ENCODE peak calls at places on chromosomes 5 and 9, in eight cellular contexts. P is globus pallidus; H is endothelial cell; D is naive thymus-derived CD8-positive, alpha-beta T cell; Z is transverse colon; A is COR-L47; L is stimulated activated CD4-positive, alpha-beta T cell treated with anti-CD3 and anti-CD28 coated beads, Interleukin-1b, Interleukin-23, amount 100 ng/mL, for 1 hour; R is M059J. O is an unnamed sample.
A peak's percentile ranks its signal among the peaks of the same experiment; 100 is the strongest.

GRCh38 chr9:128920381-128921058 is at the start of gene PHYHD1:
- DNase-seq in A (no peak), H (no peak), D (no peak), P (peak; percentile 80), L (no peak), R (peak; percentile 75), Z (no peak), O (peak; percentile 47)

GRCh38 chr5:64929833-64930232 is 161.1 kb downstream of the CWC27 start:
- DNase-seq in H (no peak), P (no peak), Z (no peak), D (no peak), R (no peak), L (no peak), A (no peak), O (no peak)

GRCh38 chr9:119074017-119074416 is 295.2 kb downstream of the BRINP1 start:
- DNase-seq in Z (no peak), A (no peak), R (no peak), D (no peak), L (no peak), H (no peak), P (no peak), O (no peak)

GRCh38 chr9:84851935-84852585 is 182.5 kb downstream of the NTRK2 start:
- DNase-seq in H (no peak), L (no peak), D (no peak), R (peak; percentile 95), A (peak; percentile 89), Z (no peak), P (no peak), O (peak; percentile 8)

GRCh38 chr5:53476531-53477480 is 3.6 kb upstream of the FST start:
- DNase-seq in L (no peak), D (no peak), Z (no peak), A (no peak), R (no peak), P (peak; percentile 69), H (no peak), O (no peak)

GRCh38 chr9:111605041-111605559 is 5.7 kb upstream of the PTGR1 start:
- DNase-seq in A (no peak), R (no peak), P (no peak), D (no peak), L (no peak), Z (peak; percentile 25), H (no peak), O (no peak)

GRCh38 chr5:56552612-56553268 is 262.6 kb upstream of the MAP3K1 start:
- DNase-seq in R (no peak), Z (no peak), L (no peak), P (no peak), H (no peak), D (no peak), A (no peak), O (no peak)

GRCh38 chr5:38553001-38553521 is 3.4 kb downstream of the LIFR start:
- DNase-seq in L (no peak), H (no peak), R (no peak), Z (no peak), A (no peak), D (no peak), P (no peak), O (no peak)

GRCh38 chr5:133108481-133108921 is 56.7 kb downstream of the HSPA4 start:
- DNase-seq in P (no peak), H (no peak), R (no peak), Z (no peak), D (no peak), L (no peak), A (no peak), O (no peak)

GRCh38 chr5:81819556-81820314 is 68.8 kb upstream of the SSBP2 start:
- DNase-seq in L (no peak), H (no peak), Z (no peak), A (peak; percentile 10), P (no peak), R (peak; percentile 77), D (no peak), O (no peak)

GRCh38 chr9:127004946-127005769 is 90.6 kb downstream of the RALGPS1 start:
- DNase-seq in L (peak; percentile 15), D (peak; percentile 13), Z (no peak), A (no peak), R (peak; percentile 56), P (no peak), H (no peak), O (no peak)

GRCh38 chr5:16756692-16757091 is 139.9 kb upstream of the RETREG1 start:
- DNase-seq in L (no peak), A (no peak), D (no peak), P (no peak), Z (no peak), R (no peak), H (no peak), O (no peak)

GRCh38 chr5:123088031-123088805 is 823 bp upstream of the PRDM6 start:
- DNase-seq in H (peak; percentile 27), A (no peak), L (no peak), R (peak; percentile 18), D (no peak), P (no peak), Z (no peak), O (peak; percentile 75)

GRCh38 chr9:26263451-26263850 is 585.2 kb upstream of the TUSC1 start:
- DNase-seq in L (no peak), Z (no peak), A (no peak), H (no peak), R (peak; percentile 60), P (no peak), D (no peak), O (no peak)

GRCh38 chr9:133950206-133950915 is 41.8 kb downstream of the VAV2 start:
- DNase-seq in Z (no peak), L (no peak), A (no peak), R (no peak), H (no peak), P (no peak), D (no peak), O (no peak)

GRCh38 chr5:26388946-26389345 is 649.4 kb downstream of the CDH9 start:
- DNase-seq in H (no peak), L (no peak), R (peak; percentile 44), A (peak; percentile 43), D (no peak), Z (no peak), P (peak; percentile 64), O (no peak)

GRCh38 chr9:6794936-6795335 is 37.2 kb downstream of the KDM4C start:
- DNase-seq in Z (no peak), D (no peak), H (no peak), P (no peak), L (no peak), A (no peak), R (no peak), O (no peak)

GRCh38 chr9:23683021-23683431 is 143.0 kb downstream of the ELAVL2 start:
- DNase-seq in R (peak; percentile 88), Z (no peak), L (no peak), P (no peak), H (no peak), A (peak; percentile 39), D (no peak), O (no peak)

GRCh38 chr5:84218546-84218945 is 166.1 kb downstream of the EDIL3 start:
- DNase-seq in P (no peak), L (no peak), H (no peak), Z (no peak), A (no peak), D (no peak), R (peak; percentile 90), O (no peak)

GRCh38 chr5:150565868-150566267 is 57.9 kb downstream of the NDST1 start:
- DNase-seq in L (no peak), P (no peak), H (no peak), D (no peak), R (no peak), Z (no peak), A (no peak), O (no peak)

GRCh38 chr5:1012316-1012841 is 3.8 kb downstream of the NKD2 start:
- DNase-seq in P (no peak), Z (no peak), A (no peak), R (no peak), H (no peak), D (no peak), L (no peak), O (no peak)

GRCh38 chr5:175809531-175810121 is 61.8 kb upstream of the CPLX2 start:
- DNase-seq in L (no peak), A (no peak), Z (no peak), P (no peak), R (peak; percentile 92), H (no peak), D (no peak), O (peak; percentile 70)

GRCh38 chr9:101026824-101027223 is 1.7 kb upstream of the PLPPR1 start:
- DNase-seq in R (no peak), H (no peak), Z (no peak), D (no peak), P (peak; percentile 26), A (peak; percentile 87), L (no peak), O (no peak)

GRCh38 chr9:98357921-98358535 is 102.6 kb upstream of the TBC1D2 start:
- DNase-seq in A (no peak), H (no peak), L (no peak), R (peak; percentile 45), Z (no peak), P (no peak), D (no peak), O (no peak)

GRCh38 chr9:68610016-68610415 is 69.3 kb upstream of the TMEM252 start:
- DNase-seq in Z (no peak), L (no peak), D (no peak), A (no peak), R (no peak), H (no peak), P (no peak), O (no peak)

GRCh38 chr9:28056006-28056405 is 482.7 kb upstream of the C9orf72 start:
- DNase-seq in H (no peak), A (no peak), Z (no peak), P (no peak), R (no peak), L (no peak), D (no peak), O (no peak)

GRCh38 chr9:89961616-89962341 is 357.0 kb downstream of the GADD45G start:
- DNase-seq in A (no peak), P (no peak), D (no peak), H (no peak), L (no peak), Z (no peak), R (peak; percentile 27), O (no peak)

GRCh38 chr5:73447234-73448071 is 1.1 kb downstream of the FOXD1 start:
- DNase-seq in H (peak; percentile 52), A (peak; percentile 67), Z (peak; percentile 25), P (no peak), D (peak; percentile 38), L (no peak), R (peak; percentile 61), O (peak; percentile 80)

GRCh38 chr5:107597803-107598202 is 72.9 kb downstream of the EFNA5 start:
- DNase-seq in Z (no peak), A (no peak), L (no peak), R (no peak), H (no peak), D (no peak), P (no peak), O (no peak)

GRCh38 chr5:17061973-17062470 is 125.9 kb upstream of the MYO10 start:
- DNase-seq in H (no peak), R (no peak), L (no peak), D (no peak), A (no peak), Z (no peak), P (no peak), O (peak; percentile 27)